ENCODE peak calls at places on chromosomes 16 and 17, in seven cellular contexts. D is EL, B is activated T-helper 1 cell treated with Interleukin-2 at 50 U/mL for 16 hours, J is cardiac fibroblast, K is DMS153, U is HCT116, X is aorta. Z is an unnamed sample.
A peak's percentile ranks its signal among the peaks of the same experiment; 100 is the strongest.

GRCh38 chr16:4468972-4469371 is 5.5 kb downstream of the NMRAL1 start:
- DNase-seq in D (no peak), B (no peak), J (no peak), K (no peak), U (no peak), X (no peak), Z (no peak)

GRCh38 chr17:10614536-10615155 is 42.5 kb downstream of the MYH3 start:
- DNase-seq in D (peak; percentile 74), B (no peak), J (peak; percentile 68), K (no peak), U (peak; percentile 42), X (no peak), Z (no peak)

GRCh38 chr17:2364132-2365116 is 27.1 kb downstream of the SGSM2 start:
- DNase-seq in D (no peak), B (no peak), J (no peak), K (no peak), U (no peak), X (peak; percentile 48), Z (no peak)

GRCh38 chr17:42409467-42410351 is 13.3 kb downstream of the CAVIN1 start:
- DNase-seq in D (peak; percentile 95), B (no peak), J (peak; percentile 95), K (no peak), U (peak; percentile 69), X (peak; percentile 86), Z (peak; percentile 96)

GRCh38 chr16:89860747-89861304 is 12.6 kb upstream of the TCF25 start:
- DNase-seq in D (peak; percentile 56), B (peak; percentile 62), J (peak; percentile 59), K (peak; percentile 28), U (peak; percentile 51), X (peak; percentile 66), Z (no peak)

GRCh38 chr16:76106647-76107046 is 170.6 kb upstream of the CNTNAP4 start:
- DNase-seq in D (no peak), B (no peak), J (no peak), K (no peak), U (no peak), X (no peak), Z (no peak)

GRCh38 chr17:82528484-82529265 is 9.1 kb downstream of the FOXK2 start:
- DNase-seq in D (peak; percentile 48), B (no peak), J (no peak), K (peak; percentile 74), U (peak; percentile 31), X (peak; percentile 63), Z (peak; percentile 85)

GRCh38 chr17:31538080-31538762 is 146.7 kb downstream of the RAB11FIP4 start:
- DNase-seq in D (no peak), B (no peak), J (no peak), K (no peak), U (no peak), X (no peak), Z (no peak)

GRCh38 chr17:81418710-81419332 is 23.6 kb downstream of the BAHCC1 start:
- DNase-seq in D (peak; percentile 14), B (no peak), J (peak; percentile 53), K (no peak), U (no peak), X (no peak), Z (no peak)

GRCh38 chr17:32491371-32492280 is 4.8 kb downstream of the CDK5R1 start:
- DNase-seq in D (no peak), B (no peak), J (no peak), K (no peak), U (no peak), X (no peak), Z (no peak)

GRCh38 chr17:45043268-45043681 is 8.2 kb downstream of the DCAKD start:
- DNase-seq in D (no peak), B (no peak), J (no peak), K (no peak), U (no peak), X (peak; percentile 75), Z (no peak)

GRCh38 chr17:5819921-5820685 is 235.8 kb upstream of the NLRP1 start:
- DNase-seq in D (no peak), B (no peak), J (no peak), K (no peak), U (no peak), X (no peak), Z (no peak)

GRCh38 chr17:74260525-74260850 is 13.5 kb upstream of the DNAI2 start:
- DNase-seq in D (no peak), B (no peak), J (no peak), K (no peak), U (no peak), X (no peak), Z (no peak)

GRCh38 chr17:80763293-80763867 is 218.7 kb downstream of the RPTOR start:
- DNase-seq in D (no peak), B (no peak), J (no peak), K (no peak), U (no peak), X (no peak), Z (no peak)

GRCh38 chr17:57672205-57672632 is 72.9 kb downstream of the CCDC182 start:
- DNase-seq in D (no peak), B (no peak), J (no peak), K (no peak), U (no peak), X (no peak), Z (no peak)

GRCh38 chr17:60817187-60817586 is 139.5 kb downstream of the BCAS3 start:
- DNase-seq in D (peak; percentile 70), B (no peak), J (peak; percentile 94), K (no peak), U (no peak), X (no peak), Z (no peak)

GRCh38 chr16:69311533-69312388 is 611 bp downstream of the VPS4A start:
- DNase-seq in D (peak; percentile 42), B (peak; percentile 19), J (peak; percentile 24), K (no peak), U (no peak), X (no peak), Z (peak; percentile 75)

GRCh38 chr17:69144621-69145255 is 3.0 kb upstream of the ABCA6 start:
- DNase-seq in D (no peak), B (no peak), J (no peak), K (no peak), U (no peak), X (no peak), Z (no peak)